ENCODE peak calls at places on chromosomes 2 and 18, in four cellular contexts. B is AG10803, R is mucosa of descending colon, F is EL. M is an unnamed sample.
A peak's percentile ranks its signal among the peaks of the same experiment; 100 is the strongest.

GRCh38 chr2:223979730-223980396 is 22.6 kb downstream of the MRPL44 start:
- DNase-seq in B (no peak), R (no peak), F (no peak), M (no peak)

GRCh38 chr2:40101076-40101688 is 322.1 kb upstream of the THUMPD2 start:
- DNase-seq in B (peak; percentile 80), R (no peak), F (peak; percentile 83), M (peak; percentile 59)

GRCh38 chr2:238254095-238254494 is 14.3 kb upstream of the HES6 start:
- DNase-seq in B (no peak), R (no peak), F (no peak), M (no peak)

GRCh38 chr2:37168217-37168981 is 11.6 kb upstream of the EIF2AK2 start:
- DNase-seq in B (peak; percentile 40), R (no peak), F (peak; percentile 50), M (no peak)

GRCh38 chr2:58890865-58891525 is 649.9 kb upstream of the FANCL start:
- DNase-seq in B (no peak), R (no peak), F (no peak), M (no peak)

GRCh38 chr2:232321817-232322559 is 56.6 kb upstream of the ALPP start:
- DNase-seq in B (no peak), R (no peak), F (no peak), M (no peak)

GRCh38 chr2:95526360-95527341 is 42.1 kb upstream of the TRIM43B start:
- DNase-seq in B (peak; percentile 80), R (peak; percentile 80), F (peak; percentile 84), M (peak; percentile 82)

GRCh38 chr2:120367649-120368048 is 21.7 kb downstream of the INHBB start:
- DNase-seq in B (no peak), R (no peak), F (peak; percentile 84), M (peak; percentile 93)

GRCh38 chr2:45770773-45771172 is 119.3 kb downstream of the PRKCE start:
- DNase-seq in B (no peak), R (no peak), F (no peak), M (no peak)

GRCh38 chr2:38176619-38177021 is 100.7 kb upstream of the CYP1B1 start:
- DNase-seq in B (peak; percentile 96), R (no peak), F (peak; percentile 89), M (peak; percentile 87)

GRCh38 chr18:75215663-75216062 is 5.1 kb downstream of the TSHZ1 start:
- DNase-seq in B (no peak), R (no peak), F (no peak), M (no peak)

GRCh38 chr2:151669585-151670081 is 64.6 kb downstream of the NEB start:
- DNase-seq in B (no peak), R (no peak), F (no peak), M (peak; percentile 33)

GRCh38 chr2:216349366-216349765 is 22.9 kb downstream of the MARCHF4 start:
- DNase-seq in B (no peak), R (no peak), F (no peak), M (no peak)

GRCh38 chr2:88190808-88191721 is 20.9 kb downstream of the THNSL2 start:
- DNase-seq in B (peak; percentile 35), R (no peak), F (peak; percentile 18), M (no peak)

M was measured in NCI-H226.